ENCODE peak calls at places on chromosomes 7 and 10, in nine cellular contexts. X, G, O, I, F, C, V, A and L are unnamed samples.

GRCh38 chr7:2824026-2824677 is 20.0 kb downstream of the GNA12 start:
- DNase-seq in G (no peak), F (no peak), C (no peak), V (no peak), I (no peak), A (no peak), X (no peak), O (no peak), L (no peak)

GRCh38 chr10:33799281-33799943 is 464.9 kb upstream of the NRP1 start:
- DNase-seq in G (no peak), I (no peak), A (peak; percentile 96), V (no peak), X (no peak), C (no peak), F (no peak), O (no peak), L (no peak)

GRCh38 chr10:94602729-94603515 is 57.3 kb downstream of the HELLS start:
- DNase-seq in F (no peak), G (no peak), V (no peak), C (no peak), O (no peak), I (no peak), A (no peak), X (no peak), L (no peak)

GRCh38 chr7:155918720-155919399 is 106.6 kb upstream of the SHH start:
- DNase-seq in X (no peak), I (no peak), O (peak; percentile 84), A (peak; percentile 94), F (no peak), C (peak; percentile 99), G (peak; percentile 95), V (no peak), L (no peak)

GRCh38 chr10:115441907-115442520 is 348.8 kb downstream of the ATRNL1 start:
- DNase-seq in O (no peak), A (no peak), V (no peak), X (no peak), F (no peak), C (no peak), G (no peak), I (no peak), L (no peak)

GRCh38 chr10:114304017-114304565 is 65.0 kb downstream of the VWA2 start:
- DNase-seq in A (peak; percentile 87), I (peak; percentile 79), C (peak; percentile 94), X (peak; percentile 29), F (peak; percentile 69), G (peak; percentile 88), O (peak; percentile 60), V (peak; percentile 81), L (peak; percentile 64)

GRCh38 chr7:157021071-157021891 is 10.8 kb upstream of the MNX1 start:
- DNase-seq in A (no peak), X (no peak), F (no peak), I (no peak), G (no peak), V (no peak), O (no peak), C (no peak), L (no peak)

GRCh38 chr7:139915301-139915863 is 86.3 kb downstream of the TBXAS1 start:
- DNase-seq in F (no peak), I (no peak), O (no peak), A (peak; percentile 71), X (no peak), V (no peak), C (peak; percentile 34), G (peak; percentile 90), L (no peak)

GRCh38 chr10:132452216-132452650 is 55.2 kb downstream of the PWWP2B start:
- DNase-seq in V (no peak), I (no peak), F (peak; percentile 59), X (no peak), G (no peak), A (no peak), O (no peak), C (no peak), L (no peak)

GRCh38 chr10:88995156-88995876 is 4.7 kb downstream of the FAS start:
- DNase-seq in A (no peak), O (no peak), C (no peak), I (no peak), F (no peak), G (no peak), V (no peak), X (no peak), L (no peak)

GRCh38 chr7:54179321-54180029 is 362.7 kb upstream of the VSTM2A start:
- DNase-seq in F (no peak), I (no peak), G (no peak), X (no peak), A (peak; percentile 40), C (no peak), V (no peak), O (peak; percentile 37), L (no peak)

GRCh38 chr7:156629873-156630272 is 10.7 kb upstream of the RNF32 start:
- DNase-seq in I (no peak), F (no peak), O (no peak), G (no peak), X (no peak), C (no peak), V (no peak), A (no peak), L (no peak)

GRCh38 chr10:129852829-129853228 is 111.2 kb downstream of the EBF3 start:
- DNase-seq in V (no peak), C (no peak), X (no peak), A (no peak), F (no peak), G (no peak), O (no peak), I (no peak), L (no peak)

DNA sequence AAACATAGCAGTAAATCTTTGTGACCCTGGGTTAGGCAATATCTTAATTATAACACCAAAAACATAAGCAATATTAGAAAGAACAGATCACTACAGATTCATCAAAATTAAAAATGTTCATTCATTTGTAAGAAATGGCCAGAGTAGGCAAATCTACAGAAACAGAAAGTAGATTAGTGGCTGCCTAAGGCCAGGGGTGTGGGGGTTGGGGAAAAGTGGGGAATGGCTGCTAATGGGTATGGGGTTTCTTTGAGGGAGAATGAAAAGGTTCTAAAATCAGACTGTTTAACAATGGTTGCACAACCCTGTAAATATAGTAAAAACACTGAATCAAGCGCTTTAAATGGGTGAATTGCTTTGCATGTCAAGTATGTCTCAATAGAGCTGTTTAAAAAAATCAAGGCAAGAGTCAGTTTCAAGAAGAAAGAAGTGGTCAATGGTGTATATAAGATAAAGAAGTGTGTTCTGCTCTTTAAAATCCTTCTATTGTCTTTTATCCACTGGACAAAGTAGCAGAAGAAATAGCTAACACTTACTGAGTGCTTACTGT is 42.6 kb downstream of the CDK6 start:
- DNase-seq in X (no peak), O (no peak), V (no peak), G (peak; percentile 38), C (no peak), I (no peak), A (no peak), F (no peak), L (no peak)
- H3K27ac ChIP-seq in X (no peak overlapping the region), O (no peak overlapping the region), V (no peak overlapping the region), G (no peak overlapping the region), C (no peak overlapping the region), I (no peak overlapping the region), A (no peak overlapping the region), F (no peak overlapping the region), L (no peak overlapping the region)

GRCh38 chr7:93879356-93879755 is 11.2 kb downstream of the TFPI2 start:
- DNase-seq in G (no peak), I (no peak), X (no peak), F (no peak), O (no peak), C (no peak), V (no peak), A (no peak), L (no peak)
- H3K27ac ChIP-seq in G (no peak overlapping the region), I (no peak overlapping the region), X (no peak overlapping the region), F (no peak overlapping the region), O (no peak overlapping the region), C (no peak overlapping the region), V (no peak overlapping the region), A (no peak overlapping the region), L (no peak overlapping the region)

GRCh38 chr7:120860151-120860550 is 2.2 kb upstream of the TSPAN12 start:
- DNase-seq in A (no peak), X (no peak), F (no peak), O (no peak), C (no peak), I (no peak), V (no peak), G (no peak), L (no peak)

GRCh38 chr7:120857558-120858298 is at the start of gene TSPAN12:
- DNase-seq in F (peak; percentile 90), C (peak; percentile 63), A (peak; percentile 70), X (peak; percentile 9), G (peak; percentile 54), O (peak; percentile 48), I (peak; percentile 90), V (peak; percentile 39), L (peak; percentile 77)

GRCh38 chr7:120856198-120856597 is 1.7 kb downstream of the TSPAN12 start:
- DNase-seq in C (no peak), O (no peak), A (no peak), G (no peak), V (no peak), X (no peak), I (no peak), F (no peak), L (no peak)

GRCh38 chr7:120858299-120858636 is 324 bp upstream of the TSPAN12 start:
- DNase-seq in V (no peak), C (no peak), O (no peak), A (peak; percentile 54), X (no peak), I (no peak), G (no peak), F (no peak), L (no peak)

DNA sequence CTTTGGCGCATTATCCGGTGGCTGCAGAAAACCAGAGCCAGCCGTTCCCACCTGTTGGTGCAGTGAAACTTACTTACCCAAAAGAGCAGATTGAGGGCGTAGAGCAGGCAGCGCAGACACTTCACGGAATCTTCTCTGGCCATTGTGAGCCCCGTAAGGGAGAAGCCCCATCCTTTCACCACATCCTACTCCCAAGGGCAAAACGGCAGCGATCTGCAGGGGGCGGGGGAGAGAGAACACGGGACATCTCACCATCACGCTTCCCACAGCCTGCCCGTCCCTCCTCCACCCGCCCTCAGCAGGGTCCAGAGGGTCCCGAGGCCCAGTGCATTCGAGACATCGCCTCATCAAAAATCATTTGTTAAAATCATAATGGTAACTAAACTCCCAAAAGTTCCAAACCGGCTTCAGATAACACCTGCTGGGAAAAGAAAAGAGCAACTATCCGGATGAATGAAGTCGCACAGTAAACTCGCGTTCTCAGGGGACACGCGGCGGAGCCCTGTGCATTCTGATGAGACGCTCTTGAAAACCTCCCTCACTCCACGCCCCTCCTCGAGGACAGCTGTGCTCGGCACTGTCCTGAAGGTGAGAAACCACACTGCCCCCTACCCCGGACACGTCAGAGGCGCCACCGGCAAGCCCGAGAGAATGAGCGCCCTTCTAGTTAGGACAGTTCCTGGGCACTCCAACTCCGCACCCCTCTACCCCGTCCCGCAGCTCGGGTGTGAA is 1.2 kb downstream of the TSPAN12 start:
- DNase-seq in V (no peak), O (peak; percentile 2), G (peak; percentile 8), I (peak; percentile 75), F (peak; percentile 48), A (peak; percentile 50), X (no peak), C (peak; percentile 24), L (no peak)
- H3K27ac ChIP-seq in V (peak overlapping the region; percentile 86), O (no peak overlapping the region), G (no peak overlapping the region), I (peak overlapping the region; percentile 98), F (peak overlapping the region; percentile 87), A (no peak overlapping the region), X (no peak overlapping the region), C (no peak overlapping the region), L (no peak overlapping the region)

DNA sequence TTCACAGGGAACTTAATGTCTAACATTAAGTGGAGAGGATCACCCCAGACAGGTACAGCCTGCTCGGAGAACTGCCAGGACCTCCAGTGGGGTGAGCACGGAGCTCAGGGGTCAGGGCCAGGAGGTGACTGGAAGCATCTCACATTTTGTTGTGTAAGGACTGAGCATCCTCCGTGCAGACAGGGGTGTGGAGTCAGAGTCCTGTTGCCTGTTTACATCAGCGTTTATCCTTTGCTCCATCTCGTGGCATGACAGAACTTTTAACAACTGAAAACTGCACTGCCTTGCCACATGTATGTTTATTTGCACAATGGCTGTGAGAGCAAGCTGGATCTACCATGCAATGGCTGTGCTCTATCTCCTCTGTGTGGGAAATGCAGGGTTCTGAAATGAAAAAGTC is 175.4 kb upstream of the AKR1E2 start:
- DNase-seq in A (no peak), O (no peak), X (no peak), I (no peak), F (no peak), C (peak; percentile 27), G (peak; percentile 75), V (no peak), L (no peak)
- H3K27ac ChIP-seq in A (no peak overlapping the region), O (no peak overlapping the region), X (no peak overlapping the region), I (no peak overlapping the region), F (no peak overlapping the region), C (peak overlapping the region; percentile 61), G (peak overlapping the region; percentile 13), V (peak overlapping the region; percentile 66), L (no peak overlapping the region)